ENCODE peak calls at places on chromosomes 4 and X, in four cellular contexts. One of them, this sample, is unnamed.

GRCh38 chr4:120000591-120001296 is 65.9 kb downstream of the MAD2L1 start:
- DNase-seq in A549: no peak
- DNase-seq in K562: no peak
- DNase-seq in GM12878: no peak
- DNase-seq in this sample: no peak

GRCh38 chrX:77694491-77694890 is 91.5 kb downstream of the ATRX start:
- DNase-seq in A549: no peak
- DNase-seq in GM12878: no peak
- DNase-seq in K562: no peak
- DNase-seq in this sample: no peak

GRCh38 chr4:157700898-157701694 is 471.7 kb downstream of the GASK1B start:
- DNase-seq in A549: no peak
- DNase-seq in GM12878: no peak
- DNase-seq in K562: no peak
- DNase-seq in this sample: no peak

GRCh38 chr4:16757080-16757521 is 141.3 kb downstream of the LDB2 start:
- DNase-seq in GM12878: no peak
- DNase-seq in A549: no peak
- DNase-seq in K562: no peak
- DNase-seq in this sample: no peak

GRCh38 chr4:107734120-107734519 is 14.1 kb upstream of the PAPSS1 start:
- DNase-seq in GM12878: no peak
- DNase-seq in A549: no peak
- DNase-seq in K562: peak
- DNase-seq in this sample: no peak

GRCh38 chr4:8029689-8030088 is 90.0 kb upstream of the AFAP1 start:
- DNase-seq in K562: no peak
- DNase-seq in GM12878: no peak
- DNase-seq in A549: no peak
- DNase-seq in this sample: no peak

GRCh38 chr4:181684310-181684709 is 558.9 kb upstream of the TENM3 start:
- DNase-seq in GM12878: no peak
- DNase-seq in K562: no peak
- DNase-seq in A549: no peak
- DNase-seq in this sample: no peak

GRCh38 chr4:51835079-51835478 is 7.9 kb upstream of the DCUN1D4 start:
- DNase-seq in A549: no peak
- DNase-seq in K562: no peak
- DNase-seq in GM12878: no peak
- DNase-seq in this sample: no peak

GRCh38 chr4:110165382-110166285 is 32.8 kb downstream of the ELOVL6 start:
- DNase-seq in A549: no peak
- DNase-seq in K562: peak
- DNase-seq in GM12878: no peak
- DNase-seq in this sample: no peak

GRCh38 chr4:20126906-20127305 is 124.8 kb upstream of the SLIT2 start:
- DNase-seq in GM12878: no peak
- DNase-seq in K562: no peak
- DNase-seq in A549: no peak
- DNase-seq in this sample: no peak

GRCh38 chr4:57501715-57502114 is 391.5 kb upstream of the IGFBP7 start:
- DNase-seq in K562: no peak
- DNase-seq in GM12878: no peak
- DNase-seq in A549: peak
- DNase-seq in this sample: no peak

GRCh38 chr4:183288955-183289354 is 31.1 kb downstream of the CLDN22 start:
- DNase-seq in GM12878: no peak
- DNase-seq in A549: no peak
- DNase-seq in K562: no peak
- DNase-seq in this sample: no peak

GRCh38 chrX:118152721-118153120 is 36.1 kb upstream of the KLHL13 start:
- DNase-seq in A549: no peak
- DNase-seq in K562: no peak
- DNase-seq in GM12878: no peak
- DNase-seq in this sample: no peak

GRCh38 chr4:28966982-28967381 is 1753.2 kb upstream of the PCDH7 start:
- DNase-seq in K562: no peak
- DNase-seq in A549: no peak
- DNase-seq in GM12878: no peak
- DNase-seq in this sample: no peak

GRCh38 chrX:24355095-24355494 is 5.3 kb upstream of the SUPT20HL1 start:
- DNase-seq in GM12878: no peak
- DNase-seq in A549: no peak
- DNase-seq in K562: no peak
- DNase-seq in this sample: no peak

GRCh38 chr4:176052744-176053143 is 12.9 kb upstream of the WDR17 start:
- DNase-seq in A549: no peak
- DNase-seq in K562: no peak
- DNase-seq in GM12878: peak
- DNase-seq in this sample: no peak

GRCh38 chrX:139200346-139200745 is 330.2 kb upstream of the F9 start:
- DNase-seq in K562: no peak
- DNase-seq in A549: no peak
- DNase-seq in GM12878: no peak
- DNase-seq in this sample: no peak

GRCh38 chr4:2322801-2323200 is 60.9 kb upstream of the MXD4 start:
- DNase-seq in A549: no peak
- DNase-seq in K562: no peak
- DNase-seq in GM12878: no peak
- DNase-seq in this sample: no peak

GRCh38 chr4:87492617-87493016 is 36.6 kb downstream of the SPARCL1 start:
- DNase-seq in GM12878: no peak
- DNase-seq in A549: no peak
- DNase-seq in K562: no peak
- DNase-seq in this sample: no peak

GRCh38 chrX:132730726-132731125 is 227.7 kb downstream of the HS6ST2 start:
- DNase-seq in GM12878: no peak
- DNase-seq in A549: no peak
- DNase-seq in K562: no peak
- DNase-seq in this sample: no peak

GRCh38 chr4:121256346-121256745 is 92.2 kb upstream of the TNIP3 start:
- DNase-seq in A549: no peak
- DNase-seq in K562: no peak
- DNase-seq in GM12878: peak
- DNase-seq in this sample: no peak

GRCh38 chr4:88765729-88766128 is 68.1 kb upstream of the NAP1L5 start:
- DNase-seq in GM12878: no peak
- DNase-seq in A549: peak
- DNase-seq in K562: no peak
- DNase-seq in this sample: no peak

GRCh38 chr4:102104278-102104677 is 241.0 kb downstream of the SLC39A8 start:
- DNase-seq in K562: no peak
- DNase-seq in A549: no peak
- DNase-seq in GM12878: no peak
- DNase-seq in this sample: no peak

GRCh38 chr4:105569014-105569850 is 16.8 kb downstream of the ARHGEF38 start:
- DNase-seq in K562: no peak
- DNase-seq in A549: no peak
- DNase-seq in GM12878: no peak
- DNase-seq in this sample: no peak

GRCh38 chrX:19776753-19777152 is 110.6 kb downstream of the SH3KBP1 start:
- DNase-seq in K562: no peak
- DNase-seq in A549: no peak
- DNase-seq in GM12878: no peak
- DNase-seq in this sample: no peak

GRCh38 chr4:38950159-38950558 is 82.0 kb downstream of the TMEM156 start:
- DNase-seq in K562: no peak
- DNase-seq in A549: no peak
- DNase-seq in GM12878: no peak
- DNase-seq in this sample: no peak

GRCh38 chrX:26375346-26375745 is 159.4 kb downstream of the MAGEB5 start:
- DNase-seq in GM12878: no peak
- DNase-seq in K562: no peak
- DNase-seq in A549: no peak
- DNase-seq in this sample: no peak

GRCh38 chrX:26373829-26374228 is 157.9 kb downstream of the MAGEB5 start:
- DNase-seq in GM12878: no peak
- DNase-seq in A549: no peak
- DNase-seq in K562: no peak
- DNase-seq in this sample: no peak

GRCh38 chrX:26376037-26376708 is 160.2 kb downstream of the MAGEB5 start:
- DNase-seq in A549: no peak
- DNase-seq in K562: no peak
- DNase-seq in GM12878: no peak
- DNase-seq in this sample: no peak
- TF ChIP-seq RFX5 in A549: no peak
- TF ChIP-seq RFX5 in K562: no peak
- TF ChIP-seq RFX5 in GM12878: no peak
- TF ChIP-seq RFX5 in this sample: no peak

DNA sequence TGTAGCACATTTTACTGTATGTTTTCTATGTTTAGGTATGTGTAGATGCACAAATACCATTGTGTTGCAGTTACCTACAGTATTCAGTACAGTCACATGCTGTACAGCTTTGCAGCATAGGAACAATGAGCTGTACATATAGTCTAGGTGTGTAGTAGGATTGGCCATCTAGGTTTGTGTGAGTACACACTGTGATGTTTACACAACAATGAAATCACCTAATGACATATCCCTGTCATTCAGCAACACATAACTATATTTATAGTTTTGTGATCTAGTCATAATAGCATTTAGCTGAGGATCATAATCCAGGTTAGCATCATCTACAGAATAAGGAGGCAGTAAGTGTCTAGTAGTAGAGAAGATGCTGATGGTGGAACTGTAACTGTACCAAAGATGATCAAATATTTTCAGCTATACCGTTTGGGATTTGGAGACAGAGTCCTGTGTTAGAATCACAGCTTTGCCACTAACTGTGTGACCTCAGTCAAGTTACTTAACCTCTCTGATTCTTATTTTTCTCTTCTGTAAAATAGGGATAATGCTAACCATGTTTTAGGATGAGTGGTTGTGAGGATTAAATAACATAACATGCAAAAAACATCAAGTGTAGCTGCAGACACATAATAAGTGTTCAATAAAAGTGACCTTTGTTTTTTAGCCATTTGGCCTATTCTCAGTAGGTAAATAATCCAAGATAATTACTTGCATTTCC is 73.3 kb downstream of the LIMCH1 start:
- DNase-seq in GM12878: no peak
- DNase-seq in A549: no peak
- DNase-seq in K562: no peak
- DNase-seq in this sample: no peak
- TF ChIP-seq ESRRA in GM12878: no peak
- TF ChIP-seq ESRRA in A549: no peak
- TF ChIP-seq ESRRA in K562: no peak
- TF ChIP-seq ESRRA in this sample: no peak

DNA sequence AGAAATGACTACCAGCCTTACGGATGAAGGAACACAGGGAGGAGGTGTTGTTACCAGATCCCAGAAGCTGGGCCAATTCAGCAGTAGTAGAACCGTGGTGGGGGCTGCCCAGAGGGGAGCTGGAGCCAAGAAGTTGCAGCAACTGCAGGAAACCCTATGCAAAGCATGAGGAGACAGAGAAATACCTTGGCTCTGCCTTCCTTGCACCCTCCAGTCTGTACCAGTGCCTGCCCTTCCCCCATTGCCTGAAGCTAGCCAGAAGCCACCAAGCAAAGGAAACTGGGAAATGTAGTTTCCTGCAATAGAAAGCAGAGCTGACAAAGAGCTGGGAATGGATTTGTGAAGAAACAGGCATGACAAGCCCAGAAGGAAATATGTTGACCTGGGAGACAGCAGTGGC is 108.7 kb upstream of the FUNDC1 start:
- DNase-seq in K562: no peak
- DNase-seq in A549: no peak
- DNase-seq in GM12878: no peak
- DNase-seq in this sample: no peak
- TF ChIP-seq RFX5 in K562: no peak
- TF ChIP-seq RFX5 in A549: no peak
- TF ChIP-seq RFX5 in GM12878: no peak
- TF ChIP-seq RFX5 in this sample: no peak

DNA sequence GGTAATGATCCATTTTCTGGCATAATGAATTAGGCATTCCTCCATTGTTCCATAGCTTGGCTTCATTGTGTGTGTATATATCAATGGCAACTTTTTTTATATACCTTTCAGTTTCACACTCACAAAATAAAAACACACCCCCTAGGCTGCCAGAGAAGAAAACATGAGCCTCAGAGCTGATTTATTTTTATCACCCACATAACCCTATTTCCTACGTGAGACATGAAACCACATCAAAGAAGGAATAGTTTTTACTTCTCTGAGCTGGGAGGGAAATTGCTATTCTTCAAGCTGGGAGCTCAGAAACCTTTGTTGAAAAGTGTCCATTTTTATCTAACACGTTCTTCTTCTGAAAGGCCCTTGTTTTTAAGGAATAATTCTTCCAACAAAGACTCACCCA is 126.7 kb upstream of the RAI2 start:
- DNase-seq in A549: no peak
- DNase-seq in K562: no peak
- DNase-seq in GM12878: no peak
- DNase-seq in this sample: no peak
- TF ChIP-seq ESRRA in A549: no peak
- TF ChIP-seq ESRRA in K562: no peak
- TF ChIP-seq ESRRA in GM12878: no peak
- TF ChIP-seq ESRRA in this sample: no peak

DNA sequence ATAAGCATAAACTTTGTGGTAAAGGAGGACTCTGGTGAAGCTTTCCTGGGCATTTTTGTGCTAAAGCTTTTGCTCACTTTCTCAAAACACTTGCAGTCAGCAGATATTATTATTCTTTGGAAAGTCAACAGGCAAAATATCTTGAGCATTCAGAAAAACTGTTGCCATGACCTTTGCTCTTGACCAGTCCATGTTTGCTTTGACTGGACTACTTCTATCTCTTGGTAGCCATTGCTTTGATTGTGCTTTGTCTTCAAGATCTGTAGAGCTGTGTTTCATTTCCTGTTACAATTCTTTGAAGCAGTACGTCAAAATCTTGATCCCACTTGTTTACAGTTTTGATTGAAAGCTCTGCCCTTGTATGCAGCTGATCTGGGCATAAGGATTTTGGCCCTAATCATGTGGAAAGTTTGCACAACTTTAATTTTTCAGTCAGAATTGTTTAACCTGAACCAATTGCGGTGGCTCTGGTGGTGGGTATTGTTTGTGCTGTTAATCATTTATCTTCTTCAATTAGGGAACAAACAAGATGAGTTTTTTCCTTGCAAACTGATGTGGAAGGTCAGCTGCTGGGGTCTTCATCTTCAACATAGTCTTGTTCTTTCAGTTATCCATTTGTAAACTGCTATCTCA is 121.5 kb upstream of the NUDT6 start:
- DNase-seq in A549: no peak
- DNase-seq in K562: no peak
- DNase-seq in GM12878: no peak
- DNase-seq in this sample: peak
- TF ChIP-seq RFX5 in A549: no peak
- TF ChIP-seq RFX5 in K562: no peak
- TF ChIP-seq RFX5 in GM12878: no peak
- TF ChIP-seq RFX5 in this sample: no peak

DNA sequence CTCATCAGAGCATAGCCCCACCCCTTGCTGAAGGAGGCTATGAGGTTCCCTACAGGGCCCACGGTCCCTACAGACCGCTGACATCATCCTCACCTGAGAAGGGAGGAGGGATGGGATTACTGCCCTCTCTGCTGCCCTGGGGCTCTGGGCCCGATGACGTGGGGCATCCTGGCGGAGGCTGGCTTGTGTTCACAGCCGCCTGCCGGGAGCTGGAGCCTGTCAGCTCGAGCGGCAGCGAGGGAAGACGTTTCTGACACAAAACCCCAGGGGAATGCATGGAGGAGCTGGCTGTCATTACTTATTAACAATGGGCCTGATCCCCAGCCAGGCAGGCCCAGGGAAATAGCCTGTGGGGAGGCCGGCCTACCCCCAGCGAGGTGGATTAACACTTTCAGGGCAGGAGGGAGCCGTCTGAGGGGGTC is 106.6 kb upstream of the ATP6AP2 start:
- DNase-seq in K562: no peak
- DNase-seq in GM12878: no peak
- DNase-seq in A549: peak
- DNase-seq in this sample: peak
- TF ChIP-seq ESRRA in K562: no peak
- TF ChIP-seq ESRRA in GM12878: no peak
- TF ChIP-seq ESRRA in A549: no peak
- TF ChIP-seq ESRRA in this sample: no peak

This sample was measured in HepG2.